ENCODE peak calls at places on chromosomes 5 and 9, in six cellular contexts. L, G, H, K, D and B are unnamed samples.

GRCh38 chr9:78713746-78714405 is 417.0 kb downstream of the PSAT1 start:
- DNase-seq in L (no peak), G (no peak), H (no peak), K (no peak), D (no peak), B (no peak)

GRCh38 chr5:38796000-38796738 is 49.6 kb upstream of the OSMR start:
- DNase-seq in L (no peak), G (no peak), H (no peak), K (no peak), D (no peak), B (no peak)

GRCh38 chr5:142800776-142801494 is 30.8 kb downstream of the ARHGAP26 start:
- DNase-seq in L (no peak), G (peak), H (no peak), K (no peak), D (no peak), B (no peak)

GRCh38 chr9:8329561-8330283 is 530.1 kb upstream of the DMAC1 start:
- DNase-seq in L (no peak), G (no peak), H (no peak), K (no peak), D (no peak), B (no peak)

GRCh38 chr9:130632841-130633240 is 31.6 kb upstream of the PRDM12 start:
- DNase-seq in L (no peak), G (no peak), H (no peak), K (no peak), D (no peak), B (no peak)

GRCh38 chr9:86500031-86500430 is 145.8 kb upstream of the TUT7 start:
- DNase-seq in L (no peak), G (no peak), H (no peak), K (no peak), D (no peak), B (no peak)

GRCh38 chr5:158814521-158814920 is 285.2 kb downstream of the EBF1 start:
- DNase-seq in L (no peak), G (no peak), H (no peak), K (no peak), D (no peak), B (no peak)

GRCh38 chr5:113614191-113614590 is 100.7 kb downstream of the YTHDC2 start:
- DNase-seq in L (no peak), G (no peak), H (no peak), K (no peak), D (no peak), B (no peak)

GRCh38 chr9:111945216-111945615 is 48.6 kb downstream of the UGCG start:
- DNase-seq in L (no peak), G (peak), H (no peak), K (no peak), D (no peak), B (no peak)

GRCh38 chr9:36401179-36401740 is 1.2 kb upstream of the RNF38 start:
- DNase-seq in L (peak), G (no peak), H (no peak), K (peak), D (peak), B (peak)

GRCh38 chr9:110919055-110919445 is 119.2 kb downstream of the LPAR1 start:
- DNase-seq in L (no peak), G (no peak), H (no peak), K (no peak), D (no peak), B (no peak)

GRCh38 chr5:6725448-6725847 is 12.2 kb downstream of the TENT4A start:
- DNase-seq in L (no peak), G (no peak), H (no peak), K (no peak), D (no peak), B (no peak)

GRCh38 chr5:80711938-80712337 is 57.2 kb upstream of the DHFR start:
- DNase-seq in L (peak), G (no peak), H (peak), K (peak), D (no peak), B (peak)

GRCh38 chr5:87827561-87827960 is 414.8 kb upstream of the CCNH start:
- DNase-seq in L (no peak), G (no peak), H (no peak), K (no peak), D (no peak), B (no peak)

GRCh38 chr5:38424237-38425080 is 132.0 kb downstream of the LIFR start:
- DNase-seq in L (no peak), G (no peak), H (no peak), K (no peak), D (no peak), B (no peak)

GRCh38 chr9:116084497-116084896 is 69.1 kb upstream of the PAPPA start:
- DNase-seq in L (no peak), G (no peak), H (no peak), K (peak), D (no peak), B (no peak)

GRCh38 chr9:7844283-7844682 is 44.7 kb upstream of the DMAC1 start:
- DNase-seq in L (no peak), G (no peak), H (peak), K (peak), D (no peak), B (no peak)

GRCh38 chr5:79743846-79744605 is 54.4 kb downstream of the CMYA5 start:
- DNase-seq in L (no peak), G (no peak), H (no peak), K (no peak), D (no peak), B (no peak)

GRCh38 chr5:167871091-167871490 is 420.4 kb upstream of the WWC1 start:
- DNase-seq in L (no peak), G (no peak), H (no peak), K (no peak), D (no peak), B (no peak)

GRCh38 chr5:31638286-31638685 is 645 bp upstream of the PDZD2 start:
- DNase-seq in L (no peak), G (no peak), H (no peak), K (peak), D (no peak), B (no peak)

GRCh38 chr9:752681-753200 is 88.8 kb upstream of the DMRT1 start:
- DNase-seq in L (no peak), G (no peak), H (no peak), K (no peak), D (no peak), B (no peak)

GRCh38 chr5:175444060-175444904 is at the start of gene DRD1:
- DNase-seq in L (peak), G (peak), H (peak), K (peak), D (no peak), B (peak)

GRCh38 chr5:71789746-71790145 is 70.7 kb downstream of the CARTPT start:
- DNase-seq in L (no peak), G (no peak), H (no peak), K (no peak), D (no peak), B (no peak)

GRCh38 chr5:173191561-173191960 is 43.4 kb downstream of the NKX2-5 start:
- DNase-seq in L (no peak), G (no peak), H (peak), K (no peak), D (no peak), B (no peak)

GRCh38 chr5:44603496-44604272 is 205.1 kb upstream of the MRPS30 start:
- DNase-seq in L (no peak), G (no peak), H (no peak), K (peak), D (no peak), B (no peak)

GRCh38 chr5:145801195-145801594 is 33.9 kb downstream of the PRELID2 start:
- DNase-seq in L (no peak), G (no peak), H (no peak), K (no peak), D (no peak), B (no peak)

GRCh38 chr9:105091004-105091640 is 153.3 kb upstream of the SLC44A1 start:
- DNase-seq in L (no peak), G (no peak), H (no peak), K (no peak), D (no peak), B (no peak)

GRCh38 chr5:37249820-37250175 is 622 bp upstream of the CPLANE1 start:
- DNase-seq in L (no peak), G (no peak), H (no peak), K (no peak), D (no peak), B (no peak)

GRCh38 chr9:27117489-27118135 is 8.6 kb downstream of the TEK start:
- DNase-seq in L (no peak), G (no peak), H (peak), K (no peak), D (no peak), B (no peak)

GRCh38 chr5:95892784-95893354 is 68.8 kb downstream of the ELL2 start:
- DNase-seq in L (peak), G (peak), H (peak), K (peak), D (no peak), B (no peak)

GRCh38 chr5:150588495-150588890 is 52.0 kb upstream of the SYNPO start:
- DNase-seq in L (no peak), G (no peak), H (no peak), K (no peak), D (no peak), B (no peak)

GRCh38 chr9:115008536-115008935 is 78.1 kb upstream of the TNFSF8 start:
- DNase-seq in L (peak), G (no peak), H (peak), K (peak), D (no peak), B (no peak)

GRCh38 chr5:169185626-169186025 is 115.3 kb downstream of the SLIT3 start:
- DNase-seq in L (no peak), G (no peak), H (no peak), K (no peak), D (no peak), B (no peak)

GRCh38 chr5:108060340-108060739 is 321.6 kb downstream of the FBXL17 start:
- DNase-seq in L (no peak), G (no peak), H (no peak), K (no peak), D (no peak), B (no peak)

GRCh38 chr9:38434365-38434764 is 10.1 kb upstream of the IGFBPL1 start:
- DNase-seq in L (no peak), G (no peak), H (no peak), K (no peak), D (no peak), B (no peak)

GRCh38 chr9:121529237-121529987 is 29.8 kb upstream of the GGTA1 start:
- DNase-seq in L (peak), G (no peak), H (no peak), K (no peak), D (no peak), B (no peak)

GRCh38 chr9:121298689-121299112 is 30.7 kb downstream of the GSN start:
- DNase-seq in L (peak), G (no peak), H (no peak), K (no peak), D (no peak), B (no peak)

GRCh38 chr5:159010611-159011497 is 88.9 kb downstream of the EBF1 start:
- DNase-seq in L (no peak), G (no peak), H (no peak), K (no peak), D (no peak), B (no peak)

GRCh38 chr5:180605554-180606214 is 14.4 kb upstream of the SCGB3A1 start:
- DNase-seq in L (peak), G (peak), H (peak), K (peak), D (peak), B (peak)

GRCh38 chr5:171116711-171117110 is 192.3 kb upstream of the TLX3 start:
- DNase-seq in L (no peak), G (no peak), H (no peak), K (no peak), D (no peak), B (no peak)